ENCODE peak calls at places on chromosomes 12 and 14, in ten cellular contexts. One of them, this sample, is unnamed.

GRCh38 chr14:23378612-23379220 is 1.9 kb downstream of the CMTM5 start:
- DNase-seq in activated B cell treated with CpG ODN at 0.5 μM for 24 hours: no peak
- DNase-seq in Panc1: no peak
- DNase-seq in bronchial epithelial cell: no peak
- DNase-seq in cardiac fibroblast: no peak
- DNase-seq in nephron progenitor cell: no peak
- DNase-seq in lower leg skin: no peak
- DNase-seq in GM20000: no peak
- DNase-seq in fibroblast of mammary gland: no peak
- DNase-seq in esophagus muscularis mucosa: no peak
- DNase-seq in this sample: no peak

GRCh38 chr14:99936056-99936455 is 129.2 kb upstream of the EVL start:
- DNase-seq in cardiac fibroblast: peak
- DNase-seq in bronchial epithelial cell: peak
- DNase-seq in fibroblast of mammary gland: no peak
- DNase-seq in Panc1: no peak
- DNase-seq in activated B cell treated with CpG ODN at 0.5 μM for 24 hours: no peak
- DNase-seq in esophagus muscularis mucosa: no peak
- DNase-seq in nephron progenitor cell: no peak
- DNase-seq in GM20000: no peak
- DNase-seq in lower leg skin: no peak
- DNase-seq in this sample: no peak

GRCh38 chr14:100778078-100778927 is 47.6 kb upstream of the MEG3 start:
- DNase-seq in GM20000: no peak
- DNase-seq in Panc1: no peak
- DNase-seq in nephron progenitor cell: no peak
- DNase-seq in esophagus muscularis mucosa: no peak
- DNase-seq in activated B cell treated with CpG ODN at 0.5 μM for 24 hours: no peak
- DNase-seq in bronchial epithelial cell: no peak
- DNase-seq in cardiac fibroblast: no peak
- DNase-seq in fibroblast of mammary gland: no peak
- DNase-seq in lower leg skin: peak
- DNase-seq in this sample: peak

GRCh38 chr14:91058017-91058675 is 2.3 kb downstream of the RPS6KA5 start:
- DNase-seq in lower leg skin: no peak
- DNase-seq in cardiac fibroblast: no peak
- DNase-seq in esophagus muscularis mucosa: no peak
- DNase-seq in fibroblast of mammary gland: peak
- DNase-seq in bronchial epithelial cell: no peak
- DNase-seq in nephron progenitor cell: no peak
- DNase-seq in activated B cell treated with CpG ODN at 0.5 μM for 24 hours: no peak
- DNase-seq in Panc1: no peak
- DNase-seq in GM20000: no peak
- DNase-seq in this sample: no peak

GRCh38 chr14:76267322-76268012 is 108.5 kb upstream of the ESRRB start:
- DNase-seq in cardiac fibroblast: peak
- DNase-seq in bronchial epithelial cell: peak
- DNase-seq in lower leg skin: peak
- DNase-seq in Panc1: peak
- DNase-seq in fibroblast of mammary gland: peak
- DNase-seq in esophagus muscularis mucosa: no peak
- DNase-seq in activated B cell treated with CpG ODN at 0.5 μM for 24 hours: no peak
- DNase-seq in nephron progenitor cell: peak
- DNase-seq in GM20000: no peak
- DNase-seq in this sample: no peak

GRCh38 chr12:77940566-77940965 is 109.9 kb downstream of the NAV3 start:
- DNase-seq in bronchial epithelial cell: peak
- DNase-seq in activated B cell treated with CpG ODN at 0.5 μM for 24 hours: no peak
- DNase-seq in Panc1: no peak
- DNase-seq in nephron progenitor cell: no peak
- DNase-seq in lower leg skin: no peak
- DNase-seq in GM20000: no peak
- DNase-seq in cardiac fibroblast: peak
- DNase-seq in fibroblast of mammary gland: peak
- DNase-seq in esophagus muscularis mucosa: no peak
- DNase-seq in this sample: no peak

GRCh38 chr12:123966596-123966995 is 6.0 kb downstream of the CCDC92 start:
- DNase-seq in nephron progenitor cell: no peak
- DNase-seq in fibroblast of mammary gland: peak
- DNase-seq in Panc1: no peak
- DNase-seq in esophagus muscularis mucosa: no peak
- DNase-seq in lower leg skin: no peak
- DNase-seq in activated B cell treated with CpG ODN at 0.5 μM for 24 hours: no peak
- DNase-seq in bronchial epithelial cell: no peak
- DNase-seq in GM20000: no peak
- DNase-seq in cardiac fibroblast: peak
- DNase-seq in this sample: no peak

GRCh38 chr12:91819132-91819447 is 326.6 kb downstream of the BTG1 start:
- DNase-seq in esophagus muscularis mucosa: no peak
- DNase-seq in GM20000: no peak
- DNase-seq in nephron progenitor cell: no peak
- DNase-seq in cardiac fibroblast: no peak
- DNase-seq in activated B cell treated with CpG ODN at 0.5 μM for 24 hours: no peak
- DNase-seq in Panc1: no peak
- DNase-seq in lower leg skin: peak
- DNase-seq in bronchial epithelial cell: no peak
- DNase-seq in fibroblast of mammary gland: peak
- DNase-seq in this sample: no peak

GRCh38 chr14:101980700-101981099 is 16.3 kb downstream of the DYNC1H1 start:
- DNase-seq in nephron progenitor cell: no peak
- DNase-seq in lower leg skin: peak
- DNase-seq in cardiac fibroblast: peak
- DNase-seq in bronchial epithelial cell: peak
- DNase-seq in esophagus muscularis mucosa: peak
- DNase-seq in fibroblast of mammary gland: peak
- DNase-seq in GM20000: no peak
- DNase-seq in activated B cell treated with CpG ODN at 0.5 μM for 24 hours: no peak
- DNase-seq in Panc1: peak
- DNase-seq in this sample: no peak

GRCh38 chr12:109927622-109928021 is 27.5 kb downstream of the TCHP start:
- DNase-seq in GM20000: peak
- DNase-seq in Panc1: peak
- DNase-seq in cardiac fibroblast: peak
- DNase-seq in activated B cell treated with CpG ODN at 0.5 μM for 24 hours: no peak
- DNase-seq in esophagus muscularis mucosa: no peak
- DNase-seq in nephron progenitor cell: peak
- DNase-seq in bronchial epithelial cell: peak
- DNase-seq in lower leg skin: no peak
- DNase-seq in fibroblast of mammary gland: peak
- DNase-seq in this sample: no peak

GRCh38 chr12:15278816-15279658 is 43.3 kb upstream of the PTPRO start:
- DNase-seq in esophagus muscularis mucosa: peak
- DNase-seq in GM20000: no peak
- DNase-seq in lower leg skin: peak
- DNase-seq in bronchial epithelial cell: peak
- DNase-seq in fibroblast of mammary gland: peak
- DNase-seq in Panc1: no peak
- DNase-seq in activated B cell treated with CpG ODN at 0.5 μM for 24 hours: no peak
- DNase-seq in cardiac fibroblast: peak
- DNase-seq in nephron progenitor cell: no peak
- DNase-seq in this sample: no peak

GRCh38 chr12:96061323-96061722 is 25.9 kb upstream of the LTA4H start:
- DNase-seq in nephron progenitor cell: no peak
- DNase-seq in Panc1: no peak
- DNase-seq in cardiac fibroblast: no peak
- DNase-seq in bronchial epithelial cell: no peak
- DNase-seq in activated B cell treated with CpG ODN at 0.5 μM for 24 hours: no peak
- DNase-seq in lower leg skin: peak
- DNase-seq in GM20000: no peak
- DNase-seq in esophagus muscularis mucosa: no peak
- DNase-seq in fibroblast of mammary gland: no peak
- DNase-seq in this sample: no peak

GRCh38 chr14:103966631-103967030 is 24.3 kb upstream of the RD3L start:
- DNase-seq in Panc1: no peak
- DNase-seq in nephron progenitor cell: no peak
- DNase-seq in lower leg skin: no peak
- DNase-seq in cardiac fibroblast: no peak
- DNase-seq in activated B cell treated with CpG ODN at 0.5 μM for 24 hours: no peak
- DNase-seq in bronchial epithelial cell: no peak
- DNase-seq in fibroblast of mammary gland: no peak
- DNase-seq in GM20000: no peak
- DNase-seq in esophagus muscularis mucosa: no peak
- DNase-seq in this sample: no peak

GRCh38 chr12:68972570-68972969 is 39.6 kb upstream of the CPM start:
- DNase-seq in fibroblast of mammary gland: peak
- DNase-seq in bronchial epithelial cell: peak
- DNase-seq in Panc1: no peak
- DNase-seq in esophagus muscularis mucosa: no peak
- DNase-seq in GM20000: no peak
- DNase-seq in lower leg skin: no peak
- DNase-seq in activated B cell treated with CpG ODN at 0.5 μM for 24 hours: no peak
- DNase-seq in nephron progenitor cell: no peak
- DNase-seq in cardiac fibroblast: no peak
- DNase-seq in this sample: no peak

DNA sequence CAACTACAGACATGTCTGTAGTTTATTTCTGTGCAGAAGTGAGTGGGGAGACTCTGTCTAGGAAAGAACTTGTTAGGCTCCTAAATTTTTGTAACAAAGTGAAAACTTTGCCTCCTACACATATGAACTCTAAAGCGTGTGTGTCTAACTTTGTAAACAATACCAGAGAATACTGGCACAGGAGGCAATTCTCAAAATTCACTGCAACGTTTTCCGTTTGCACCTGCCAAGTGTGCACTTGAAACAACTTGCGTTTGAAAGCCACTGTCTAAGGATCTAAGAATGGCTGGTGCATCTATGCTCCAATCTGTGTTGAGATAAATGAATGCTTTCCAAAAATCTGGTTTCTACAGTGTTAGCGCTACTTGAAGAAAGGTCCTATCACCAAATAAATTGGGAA is 15.3 kb downstream of the GRIP1 start:
- DNase-seq in lower leg skin: no peak
- DNase-seq in Panc1: no peak
- DNase-seq in cardiac fibroblast: no peak
- DNase-seq in fibroblast of mammary gland: no peak
- DNase-seq in nephron progenitor cell: no peak
- DNase-seq in esophagus muscularis mucosa: no peak
- DNase-seq in activated B cell treated with CpG ODN at 0.5 μM for 24 hours: no peak
- DNase-seq in bronchial epithelial cell: no peak
- DNase-seq in GM20000: no peak
- DNase-seq in this sample: no peak
- TF ChIP-seq CTCF in lower leg skin: no peak
- TF ChIP-seq CTCF in Panc1: no peak
- TF ChIP-seq CTCF in cardiac fibroblast: no peak
- TF ChIP-seq CTCF in fibroblast of mammary gland: no peak
- TF ChIP-seq CTCF in nephron progenitor cell: no peak
- TF ChIP-seq CTCF in esophagus muscularis mucosa: no peak
- TF ChIP-seq CTCF in activated B cell treated with CpG ODN at 0.5 μM for 24 hours: no peak
- TF ChIP-seq CTCF in bronchial epithelial cell: no peak
- TF ChIP-seq CTCF in GM20000: no peak
- TF ChIP-seq CTCF in this sample: no peak

GRCh38 chr12:131313635-131314034 is 359.9 kb downstream of the ADGRD1 start:
- DNase-seq in Panc1: no peak
- DNase-seq in fibroblast of mammary gland: no peak
- DNase-seq in lower leg skin: no peak
- DNase-seq in cardiac fibroblast: no peak
- DNase-seq in activated B cell treated with CpG ODN at 0.5 μM for 24 hours: no peak
- DNase-seq in GM20000: no peak
- DNase-seq in esophagus muscularis mucosa: peak
- DNase-seq in nephron progenitor cell: no peak
- DNase-seq in bronchial epithelial cell: no peak
- DNase-seq in this sample: no peak

GRCh38 chr12:131318045-131318685 is 364.5 kb downstream of the ADGRD1 start:
- DNase-seq in GM20000: no peak
- DNase-seq in activated B cell treated with CpG ODN at 0.5 μM for 24 hours: no peak
- DNase-seq in cardiac fibroblast: no peak
- DNase-seq in nephron progenitor cell: no peak
- DNase-seq in Panc1: no peak
- DNase-seq in lower leg skin: no peak
- DNase-seq in bronchial epithelial cell: no peak
- DNase-seq in fibroblast of mammary gland: no peak
- DNase-seq in esophagus muscularis mucosa: no peak
- DNase-seq in this sample: no peak

GRCh38 chr12:131312793-131313545 is 359.3 kb downstream of the ADGRD1 start:
- DNase-seq in lower leg skin: no peak
- DNase-seq in fibroblast of mammary gland: no peak
- DNase-seq in cardiac fibroblast: no peak
- DNase-seq in Panc1: no peak
- DNase-seq in GM20000: no peak
- DNase-seq in nephron progenitor cell: no peak
- DNase-seq in esophagus muscularis mucosa: peak
- DNase-seq in bronchial epithelial cell: no peak
- DNase-seq in activated B cell treated with CpG ODN at 0.5 μM for 24 hours: no peak
- DNase-seq in this sample: no peak

GRCh38 chr12:131314524-131315090 is 360.9 kb downstream of the ADGRD1 start:
- DNase-seq in activated B cell treated with CpG ODN at 0.5 μM for 24 hours: no peak
- DNase-seq in cardiac fibroblast: no peak
- DNase-seq in lower leg skin: no peak
- DNase-seq in esophagus muscularis mucosa: no peak
- DNase-seq in GM20000: no peak
- DNase-seq in nephron progenitor cell: no peak
- DNase-seq in Panc1: no peak
- DNase-seq in fibroblast of mammary gland: no peak
- DNase-seq in bronchial epithelial cell: no peak
- DNase-seq in this sample: no peak

GRCh38 chr12:131315601-131316000 is 361.9 kb downstream of the ADGRD1 start:
- DNase-seq in lower leg skin: no peak
- DNase-seq in GM20000: no peak
- DNase-seq in cardiac fibroblast: no peak
- DNase-seq in Panc1: no peak
- DNase-seq in nephron progenitor cell: no peak
- DNase-seq in activated B cell treated with CpG ODN at 0.5 μM for 24 hours: no peak
- DNase-seq in bronchial epithelial cell: no peak
- DNase-seq in fibroblast of mammary gland: no peak
- DNase-seq in esophagus muscularis mucosa: peak
- DNase-seq in this sample: no peak
- TF ChIP-seq CTCF in lower leg skin: no peak
- TF ChIP-seq CTCF in GM20000: no peak
- TF ChIP-seq CTCF in cardiac fibroblast: no peak
- TF ChIP-seq CTCF in Panc1: no peak
- TF ChIP-seq CTCF in nephron progenitor cell: no peak
- TF ChIP-seq CTCF in activated B cell treated with CpG ODN at 0.5 μM for 24 hours: no peak
- TF ChIP-seq CTCF in bronchial epithelial cell: no peak
- TF ChIP-seq CTCF in fibroblast of mammary gland: no peak
- TF ChIP-seq CTCF in esophagus muscularis mucosa: no peak
- TF ChIP-seq CTCF in this sample: no peak

GRCh38 chr14:20697273-20698017 is 8.9 kb downstream of the ANG start:
- DNase-seq in bronchial epithelial cell: peak
- DNase-seq in GM20000: peak
- DNase-seq in nephron progenitor cell: peak
- DNase-seq in Panc1: peak
- DNase-seq in cardiac fibroblast: peak
- DNase-seq in lower leg skin: no peak
- DNase-seq in activated B cell treated with CpG ODN at 0.5 μM for 24 hours: peak
- DNase-seq in esophagus muscularis mucosa: no peak
- DNase-seq in fibroblast of mammary gland: peak
- DNase-seq in this sample: no peak
- TF ChIP-seq CTCF in bronchial epithelial cell: peak
- TF ChIP-seq CTCF in GM20000: peak
- TF ChIP-seq CTCF in nephron progenitor cell: peak
- TF ChIP-seq CTCF in Panc1: peak
- TF ChIP-seq CTCF in cardiac fibroblast: peak
- TF ChIP-seq CTCF in lower leg skin: no peak
- TF ChIP-seq CTCF in activated B cell treated with CpG ODN at 0.5 μM for 24 hours: peak
- TF ChIP-seq CTCF in esophagus muscularis mucosa: peak
- TF ChIP-seq CTCF in fibroblast of mammary gland: peak
- TF ChIP-seq CTCF in this sample: peak

DNA sequence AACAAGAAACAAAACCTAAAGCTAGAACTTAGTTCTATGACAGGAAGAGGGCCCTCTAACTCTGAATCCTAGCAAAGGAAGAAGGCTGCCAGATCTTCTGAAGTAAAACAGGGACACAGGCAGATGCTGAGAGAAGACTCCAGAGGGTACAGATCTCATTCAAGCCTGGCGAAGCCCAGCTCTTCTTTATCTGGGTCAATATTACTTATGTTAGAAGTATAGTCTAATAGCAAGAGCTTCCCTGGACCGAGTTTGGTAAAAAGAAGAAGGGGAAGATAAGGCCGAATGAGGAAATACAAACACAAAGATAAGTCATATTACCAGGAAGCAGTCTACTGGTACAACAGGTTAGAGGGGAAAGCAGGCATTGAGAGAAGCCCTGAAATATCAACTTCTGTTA is 79.9 kb upstream of the CCDC91 start:
- DNase-seq in fibroblast of mammary gland: no peak
- DNase-seq in esophagus muscularis mucosa: no peak
- DNase-seq in cardiac fibroblast: no peak
- DNase-seq in bronchial epithelial cell: peak
- DNase-seq in lower leg skin: no peak
- DNase-seq in activated B cell treated with CpG ODN at 0.5 μM for 24 hours: no peak
- DNase-seq in GM20000: no peak
- DNase-seq in nephron progenitor cell: no peak
- DNase-seq in Panc1: no peak
- DNase-seq in this sample: no peak
- TF ChIP-seq CTCF in fibroblast of mammary gland: no peak
- TF ChIP-seq CTCF in esophagus muscularis mucosa: no peak
- TF ChIP-seq CTCF in cardiac fibroblast: no peak
- TF ChIP-seq CTCF in bronchial epithelial cell: no peak
- TF ChIP-seq CTCF in lower leg skin: no peak
- TF ChIP-seq CTCF in activated B cell treated with CpG ODN at 0.5 μM for 24 hours: no peak
- TF ChIP-seq CTCF in GM20000: no peak
- TF ChIP-seq CTCF in nephron progenitor cell: no peak
- TF ChIP-seq CTCF in Panc1: peak
- TF ChIP-seq CTCF in this sample: no peak